ENCODE peak calls at places on chromosomes 7 and 10, in eight cellular contexts. U is transverse colon; S is PC-3; G is activated CD8-positive, alpha-beta T cell treated with anti-CD3 and anti-CD28 coated beads for 36 hours; Q is CD8-positive, alpha-beta T cell; V is cardiac fibroblast; X is Peyer's patch; F is A549. R is an unnamed sample.

GRCh38 chr10:30534465-30535144 is 94.9 kb downstream of the LYZL2 start:
- DNase-seq in V (peak; percentile 86), F (peak; percentile 61), G (peak; percentile 87), S (peak; percentile 78), X (peak; percentile 57), U (peak; percentile 80), Q (peak; percentile 72), R (peak; percentile 67)

GRCh38 chr7:112855227-112855626 is 65.0 kb upstream of the TMEM168 start:
- DNase-seq in U (no peak), F (no peak), G (no peak), Q (no peak), X (no peak), S (no peak), V (no peak), R (no peak)

GRCh38 chr10:128511284-128511683 is 385.1 kb upstream of the MKI67 start:
- DNase-seq in F (no peak), S (no peak), U (no peak), X (no peak), Q (no peak), G (no peak), V (no peak), R (no peak)

GRCh38 chr7:4265056-4265455 is 417.0 kb upstream of the FOXK1 start:
- DNase-seq in F (no peak), X (no peak), S (no peak), Q (no peak), G (no peak), V (no peak), U (no peak), R (no peak)

GRCh38 chr7:99296471-99296870 is 23.8 kb downstream of the MYH16 start:
- DNase-seq in S (no peak), X (no peak), V (no peak), F (no peak), G (no peak), Q (no peak), U (no peak), R (no peak)

GRCh38 chr7:34755008-34755407 is 97.0 kb downstream of the NPSR1 start:
- DNase-seq in Q (no peak), F (no peak), G (no peak), V (no peak), S (no peak), U (no peak), X (no peak), R (no peak)

GRCh38 chr10:9211228-9211627 is 1156.7 kb downstream of the GATA3 start:
- DNase-seq in S (peak; percentile 25), U (no peak), G (no peak), V (peak; percentile 13), X (no peak), Q (no peak), F (no peak), R (no peak)

GRCh38 chr7:12131122-12131521 is 80.0 kb upstream of the TMEM106B start:
- DNase-seq in X (no peak), U (no peak), S (no peak), F (no peak), Q (no peak), G (no peak), V (no peak), R (no peak)

GRCh38 chr7:50268223-50268622 is 36.3 kb upstream of the IKZF1 start:
- DNase-seq in U (no peak), F (no peak), V (no peak), G (peak; percentile 50), S (no peak), X (no peak), Q (no peak), R (no peak)

GRCh38 chr7:158252081-158252836 is 335.4 kb downstream of the PTPRN2 start:
- DNase-seq in F (no peak), G (no peak), Q (no peak), X (peak; percentile 33), V (no peak), S (no peak), U (no peak), R (no peak)

GRCh38 chr10:63337455-63338251 is 128.1 kb downstream of the JMJD1C start:
- DNase-seq in S (no peak), V (no peak), Q (no peak), X (no peak), F (no peak), U (no peak), G (no peak), R (no peak)

GRCh38 chr10:20299037-20299557 is 482.9 kb downstream of the PLXDC2 start:
- DNase-seq in F (no peak), Q (no peak), G (no peak), V (no peak), X (no peak), U (no peak), S (no peak), R (no peak)

GRCh38 chr7:27606270-27607209 is 56.1 kb downstream of the HIBADH start:
- DNase-seq in U (no peak), Q (no peak), F (no peak), S (peak; percentile 90), G (no peak), V (peak; percentile 68), X (no peak), R (no peak)

GRCh38 chr10:69499726-69500689 is 48.7 kb downstream of the TSPAN15 start:
- DNase-seq in S (no peak), U (no peak), V (no peak), X (no peak), F (no peak), Q (no peak), G (no peak), R (no peak)

GRCh38 chr7:73966941-73967831 is 60.8 kb upstream of the ELN start:
- DNase-seq in V (no peak), U (no peak), S (no peak), G (no peak), F (no peak), X (no peak), Q (no peak), R (no peak)

GRCh38 chr7:95688931-95689453 is 83.4 kb upstream of the DYNC1I1 start:
- DNase-seq in U (no peak), F (no peak), S (peak; percentile 52), G (no peak), V (peak; percentile 27), X (no peak), Q (no peak), R (no peak)

GRCh38 chr7:139106959-139107358 is 2.6 kb downstream of the ZC3HAV1 start:
- DNase-seq in U (no peak), Q (no peak), V (no peak), S (peak; percentile 3), X (no peak), G (no peak), F (no peak), R (no peak)

GRCh38 chr10:16967866-16968721 is 150.9 kb upstream of the RSU1 start:
- DNase-seq in V (peak; percentile 94), F (peak; percentile 24), G (no peak), X (no peak), S (peak; percentile 64), Q (no peak), U (peak; percentile 24), R (no peak)

GRCh38 chr10:122349758-122350355 is 24.7 kb upstream of the PLEKHA1 start:
- DNase-seq in X (no peak), V (no peak), S (no peak), U (no peak), Q (no peak), G (no peak), F (no peak), R (no peak)

GRCh38 chr10:69439813-69440506 is 11.3 kb upstream of the TSPAN15 start:
- DNase-seq in S (peak; percentile 96), V (peak; percentile 61), F (no peak), Q (no peak), U (peak; percentile 57), X (no peak), G (no peak), R (no peak)

GRCh38 chr10:116460219-116460618 is 32.6 kb downstream of the PNLIPRP3 start:
- DNase-seq in G (no peak), S (no peak), V (no peak), X (no peak), F (no peak), U (no peak), Q (no peak), R (no peak)

GRCh38 chr7:85021090-85021704 is 165.7 kb downstream of the SEMA3D start:
- DNase-seq in F (peak; percentile 1), S (peak; percentile 42), U (no peak), V (peak; percentile 44), X (no peak), Q (no peak), G (no peak), R (no peak)

GRCh38 chr7:37424532-37424931 is 24.1 kb downstream of the ELMO1 start:
- DNase-seq in V (no peak), S (no peak), F (no peak), Q (no peak), U (no peak), X (no peak), G (no peak), R (no peak)
- TF ChIP-seq CTCF in V (no peak), S (no peak), F (no peak), Q (no peak), U (no peak), X (no peak), G (no peak), R (no peak)

DNA sequence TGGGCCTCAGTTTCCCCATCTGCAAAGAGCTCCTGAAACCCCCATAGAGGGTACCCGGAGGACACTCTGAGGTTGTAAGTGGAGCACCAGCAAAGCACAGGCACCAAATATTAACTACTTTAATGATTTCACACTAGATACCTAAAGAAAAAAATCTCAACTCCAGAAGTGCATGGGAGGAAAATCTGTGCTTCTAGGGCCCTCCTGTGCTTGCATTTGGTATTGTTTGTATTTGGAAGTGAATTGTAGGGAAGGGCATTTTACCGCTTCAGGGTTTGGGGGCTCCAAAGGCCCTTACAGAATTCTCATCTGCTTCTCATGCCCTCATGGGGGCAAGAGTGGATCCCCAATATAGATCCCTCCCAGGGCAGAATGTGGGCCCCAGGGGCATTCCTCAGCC is 22.4 kb upstream of the DRGX start:
- DNase-seq in X (no peak), G (no peak), U (no peak), F (no peak), S (peak; percentile 53), V (no peak), Q (no peak), R (no peak)
- TF ChIP-seq CTCF in X (no peak), G (no peak), U (no peak), F (no peak), S (peak; percentile 67), V (no peak), Q (no peak), R (no peak)

GRCh38 chr7:77368974-77369373 is 47.2 kb downstream of the GSAP start:
- DNase-seq in G (no peak), V (peak; percentile 48), F (no peak), X (no peak), Q (no peak), U (no peak), S (peak; percentile 41), R (no peak)
- TF ChIP-seq CTCF in G (no peak), V (peak; percentile 19), F (no peak), X (peak; percentile 14), Q (no peak), U (no peak), S (peak; percentile 54), R (peak; percentile 7)

GRCh38 chr10:35640474-35640873 is 1.6 kb downstream of the FZD8 start:
- DNase-seq in S (peak; percentile 94), U (peak; percentile 68), G (peak; percentile 36), F (peak; percentile 56), Q (no peak), V (peak; percentile 81), X (peak; percentile 70), R (peak; percentile 68)
- TF ChIP-seq CTCF in S (peak; percentile 51), U (no peak), G (no peak), F (peak; percentile 43), Q (no peak), V (no peak), X (peak; percentile 36), R (peak; percentile 71)

R was measured in GM10248.